ENCODE peak calls at places on chromosomes 11 and 22, in four cellular contexts. Z, G, X and H are unnamed samples.

GRCh38 chr11:116890193-116890592 is 52.8 kb upstream of the APOA1 start:
- DNase-seq in G (peak), X (no peak), Z (no peak), H (no peak)

GRCh38 chr11:4664183-4664582 is 20.4 kb downstream of the OR51E1 start:
- DNase-seq in Z (no peak), G (no peak), X (no peak), H (no peak)

GRCh38 chr11:12079726-12080556 is 30.4 kb upstream of the MICAL2 start:
- DNase-seq in X (peak), Z (no peak), G (no peak), H (no peak)

GRCh38 chr11:76215946-76216345 is 9.6 kb upstream of the WNT11 start:
- DNase-seq in X (no peak), G (no peak), Z (no peak), H (no peak)

GRCh38 chr11:125935056-125935455 is 10.8 kb upstream of the VSIG10L2 start:
- DNase-seq in X (no peak), G (no peak), Z (no peak), H (no peak)

GRCh38 chr11:30244255-30244654 is 13.4 kb downstream of the FSHB start:
- DNase-seq in Z (no peak), X (no peak), G (no peak), H (no peak)

GRCh38 chr22:46076651-46077339 is 73.5 kb upstream of the PPARA start:
- DNase-seq in X (no peak), G (no peak), Z (no peak), H (no peak)

GRCh38 chr11:96267490-96268010 is 75.4 kb downstream of the MAML2 start:
- DNase-seq in G (peak), Z (no peak), X (no peak), H (no peak)

GRCh38 chr11:7673724-7674434 is 579 bp upstream of the CYB5R2 start:
- DNase-seq in G (no peak), X (no peak), Z (peak), H (peak)

GRCh38 chr22:16131918-16132317 is 442.1 kb downstream of the POTEH start:
- DNase-seq in X (no peak), G (no peak), Z (no peak), H (no peak)

GRCh38 chr11:7353100-7353499 is 101.4 kb downstream of the SYT9 start:
- DNase-seq in G (peak), X (peak), Z (peak), H (peak)

GRCh38 chr11:67523556-67524479 is 572 bp upstream of the CABP2 start:
- DNase-seq in Z (no peak), X (no peak), G (no peak), H (no peak)

GRCh38 chr11:33172996-33173395 is 11.7 kb upstream of the CSTF3 start:
- DNase-seq in X (peak), Z (no peak), G (no peak), H (no peak)

GRCh38 chr11:104487035-104487775 is 323.3 kb upstream of the PDGFD start:
- DNase-seq in Z (no peak), G (no peak), X (no peak), H (no peak)

GRCh38 chr11:69638941-69639681 is 1.8 kb upstream of the CCND1 start:
- DNase-seq in X (peak), G (no peak), Z (peak), H (peak)

GRCh38 chr11:122202161-122202950 is 86.3 kb upstream of the BLID start:
- DNase-seq in G (no peak), X (peak), Z (peak), H (no peak)

GRCh38 chr22:24845036-24845918 is 39.3 kb downstream of the SGSM1 start:
- DNase-seq in Z (no peak), G (no peak), X (no peak), H (no peak)

GRCh38 chr11:75518771-75519653 is 6.7 kb downstream of the GDPD5 start:
- DNase-seq in Z (no peak), G (no peak), X (no peak), H (no peak)

GRCh38 chr11:12723410-12724297 is 49.4 kb downstream of the TEAD1 start:
- DNase-seq in X (peak), Z (no peak), G (no peak), H (no peak)

GRCh38 chr22:32722441-32722840 is 79.1 kb upstream of the TIMP3 start:
- DNase-seq in X (no peak), Z (no peak), G (no peak), H (no peak)

GRCh38 chr11:64529559-64530520 is 61.2 kb upstream of the SLC22A12 start:
- DNase-seq in G (no peak), Z (no peak), X (no peak), H (no peak)

GRCh38 chr22:38968801-38969200 is 11.4 kb downstream of the APOBEC3A start:
- DNase-seq in Z (no peak), X (no peak), G (no peak), H (no peak)

GRCh38 chr11:122706261-122706660 is 50.7 kb downstream of the UBASH3B start:
- DNase-seq in G (no peak), Z (no peak), X (peak), H (no peak)

GRCh38 chr11:84398017-84398626 is 1112.0 kb upstream of the CCDC90B start:
- DNase-seq in Z (no peak), G (no peak), X (peak), H (peak)

GRCh38 chr11:16418698-16419097 is 62.4 kb upstream of the SOX6 start:
- DNase-seq in G (no peak), Z (no peak), X (no peak), H (no peak)

GRCh38 chr22:46111645-46112306 is 38.5 kb upstream of the PPARA start:
- DNase-seq in X (no peak), Z (no peak), G (no peak), H (no peak)

GRCh38 chr11:57358543-57358961 is 20.4 kb downstream of the P2RX3 start:
- DNase-seq in G (no peak), Z (no peak), X (no peak), H (no peak)

GRCh38 chr11:655036-655726 is 18.1 kb downstream of the DRD4 start:
- DNase-seq in G (no peak), X (peak), Z (no peak), H (no peak)

GRCh38 chr11:117878939-117879475 is 2.5 kb upstream of the FXYD6 start:
- DNase-seq in G (no peak), Z (no peak), X (no peak), H (no peak)

GRCh38 chr11:44398266-44399045 is 88.5 kb upstream of the ALX4 start:
- DNase-seq in Z (no peak), X (no peak), G (no peak), H (no peak)

GRCh38 chr11:71120346-71120963 is 131.9 kb downstream of the SHANK2 start:
- DNase-seq in Z (peak), G (no peak), X (peak), H (peak)

GRCh38 chr11:34732831-34733230 is 111.9 kb downstream of the EHF start:
- DNase-seq in Z (no peak), G (no peak), X (peak), H (no peak)

GRCh38 chr11:14789879-14790484 is 102.0 kb downstream of the CYP2R1 start:
- DNase-seq in Z (no peak), X (no peak), G (no peak), H (no peak)

GRCh38 chr11:69825037-69825834 is 6.0 kb upstream of the FGF3 start:
- DNase-seq in X (no peak), Z (no peak), G (no peak), H (no peak)

GRCh38 chr11:72740562-72741428 is 11.4 kb downstream of the ARAP1 start:
- DNase-seq in Z (no peak), G (no peak), X (no peak), H (no peak)
- H3K9ac ChIP-seq in Z (no peak), G (peak), X (peak), H (no peak)

GRCh38 chr11:133926466-133927246 is 30.1 kb downstream of the IGSF9B start:
- DNase-seq in X (no peak), G (no peak), Z (no peak), H (no peak)
- TF ChIP-seq SUZ12 in X (no peak), G (no peak), Z (no peak), H (no peak)

DNA sequence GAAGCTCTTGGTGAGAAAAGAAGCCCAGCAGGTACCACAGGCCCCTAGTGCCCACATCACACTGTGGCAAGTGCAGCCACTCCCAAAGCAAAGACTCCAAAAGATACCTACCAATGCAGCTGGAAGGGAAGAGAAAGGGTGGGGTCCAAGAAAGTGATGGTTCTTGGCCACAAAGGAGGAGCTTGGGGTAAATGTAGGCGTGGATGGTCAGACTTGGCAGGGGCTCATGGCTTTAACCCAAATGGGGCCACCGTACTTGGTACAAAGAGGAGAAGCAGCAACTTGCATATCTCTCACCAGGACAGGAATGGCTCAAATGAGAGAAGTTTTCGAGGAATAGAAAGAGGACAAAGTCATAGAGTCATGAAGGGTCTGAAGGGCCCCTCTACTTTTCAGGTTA is 4.8 kb downstream of the MAP3K11 start:
- DNase-seq in G (no peak), Z (no peak), X (no peak), H (no peak)
- H3K9ac ChIP-seq in G (no peak), Z (no peak), X (no peak), H (no peak)

DNA sequence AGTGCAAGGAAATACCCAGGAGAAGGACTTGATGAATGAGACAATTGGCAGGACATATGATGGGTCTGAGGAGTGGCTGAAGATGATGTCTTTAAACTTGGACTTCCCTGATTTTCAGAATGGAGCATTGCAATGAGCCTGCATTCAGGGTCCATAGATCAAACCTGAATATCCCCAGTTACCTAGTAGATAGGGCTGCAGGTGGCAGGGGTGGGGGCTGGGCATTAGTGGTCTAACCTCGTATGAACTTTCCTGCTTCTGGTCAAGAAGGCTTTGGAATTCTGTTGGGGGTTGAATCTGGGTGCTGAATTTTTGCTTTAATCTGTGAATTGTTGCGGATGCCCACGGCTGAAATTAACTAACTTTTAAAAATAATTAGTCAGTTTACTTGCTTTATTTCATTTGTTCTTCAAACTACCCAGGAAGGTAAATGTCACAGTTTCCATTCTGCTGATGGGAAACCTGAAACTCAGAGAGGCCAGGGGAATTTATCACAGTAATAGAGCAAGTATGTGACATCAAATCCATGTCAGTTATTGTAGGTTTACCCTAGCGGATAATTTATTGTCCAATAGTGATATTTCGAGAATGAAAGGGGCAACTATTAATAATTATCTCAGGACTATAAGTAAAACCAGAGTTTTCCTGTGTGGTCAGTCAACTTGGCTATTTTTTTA is 37.0 kb upstream of the TMEM123 start:
- DNase-seq in X (peak), G (no peak), Z (no peak), H (no peak)
- TF ChIP-seq SUZ12 in X (no peak), G (no peak), Z (no peak), H (no peak)

GRCh38 chr11:66183581-66184048 is 84.8 kb upstream of the RAB1B start:
- DNase-seq in Z (no peak), G (no peak), X (no peak), H (no peak)
- H3K9ac ChIP-seq in Z (no peak), G (no peak), X (no peak), H (no peak)

DNA sequence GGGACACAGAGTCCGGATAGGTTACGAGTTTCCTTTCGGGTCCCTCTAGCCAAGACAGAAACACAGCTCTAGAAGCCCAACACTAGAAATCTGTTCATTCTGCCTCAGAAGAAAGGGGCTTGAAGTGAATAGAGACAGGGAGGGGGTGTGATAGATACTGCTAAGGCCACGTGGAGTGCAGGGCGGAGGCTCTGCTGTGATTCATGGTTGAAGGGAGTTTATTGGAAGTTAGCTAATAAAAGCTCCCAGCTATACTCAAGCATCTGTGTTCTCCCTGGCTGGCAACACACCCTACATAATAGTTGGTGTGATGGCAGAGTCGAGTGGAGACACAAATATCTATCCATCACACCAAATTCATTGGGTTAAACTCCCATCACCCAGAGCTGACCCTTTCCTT is 337.4 kb downstream of the CADM1 start:
- DNase-seq in G (no peak), Z (no peak), X (no peak), H (no peak)
- TF ChIP-seq SUZ12 in G (no peak), Z (no peak), X (no peak), H (no peak)